ENCODE peak calls at places on chromosomes 3 and 15, in four cellular contexts. N is mesenchymal stem cell, Y is HCT116, B is endodermal cell. J is an unnamed sample.

GRCh38 chr3:187994221-187995085 is 159.5 kb upstream of the LPP start:
- DNase-seq in N (peak; percentile 31), Y (no peak), B (no peak), J (no peak)

GRCh38 chr15:35168464-35168863 is 83.4 kb upstream of the NANOGP8 start:
- DNase-seq in N (peak; percentile 70), Y (no peak), B (no peak), J (no peak)

GRCh38 chr3:157122116-157122515 is 37.8 kb downstream of the CCNL1 start:
- DNase-seq in N (peak; percentile 89), Y (peak; percentile 69), B (no peak), J (no peak)

GRCh38 chr15:43872416-43873020 is 45.7 kb downstream of the WDR76 start:
- DNase-seq in N (peak; percentile 80), Y (peak; percentile 45), B (peak; percentile 82), J (peak; percentile 25)

GRCh38 chr3:40887012-40887411 is 312.3 kb upstream of the CTNNB1 start:
- DNase-seq in N (no peak), Y (no peak), B (no peak), J (no peak)

GRCh38 chr3:14633819-14634424 is 17.6 kb upstream of the CCDC174 start:
- DNase-seq in N (peak; percentile 58), Y (peak; percentile 67), B (peak; percentile 75), J (peak; percentile 50)

GRCh38 chr3:184815046-184815930 is 3.3 kb downstream of the VPS8 start:
- DNase-seq in N (peak; percentile 95), Y (no peak), B (no peak), J (no peak)

GRCh38 chr3:49593046-49593445 is 38.8 kb downstream of the BSN start:
- DNase-seq in N (no peak), Y (no peak), B (no peak), J (no peak)

GRCh38 chr3:190989213-190989612 is 126.7 kb upstream of the GMNC start:
- DNase-seq in N (no peak), Y (no peak), B (no peak), J (no peak)

GRCh38 chr3:179927191-179927590 is 109.5 kb downstream of the PEX5L start:
- DNase-seq in N (no peak), Y (no peak), B (peak; percentile 58), J (no peak)

GRCh38 chr3:119497824-119498187 is 541 bp upstream of the TIMMDC1 start:
- DNase-seq in N (peak; percentile 42), Y (no peak), B (peak; percentile 56), J (peak; percentile 60)

GRCh38 chr3:127940116-127940515 is 25.1 kb downstream of the KBTBD12 start:
- DNase-seq in N (no peak), Y (no peak), B (no peak), J (no peak)

GRCh38 chr15:65762399-65762798 is 29.7 kb downstream of the DENND4A start:
- DNase-seq in N (no peak), Y (no peak), B (no peak), J (no peak)

GRCh38 chr15:36595625-36596024 is 16.2 kb downstream of the CDIN1 start:
- DNase-seq in N (no peak), Y (no peak), B (no peak), J (no peak)

GRCh38 chr3:66037330-66037985 is 1.3 kb downstream of the MAGI1 start:
- DNase-seq in N (peak; percentile 67), Y (no peak), B (peak; percentile 88), J (peak; percentile 60)

GRCh38 chr3:65551945-65552344 is 486.8 kb downstream of the MAGI1 start:
- DNase-seq in N (no peak), Y (no peak), B (no peak), J (no peak)

GRCh38 chr3:120066634-120067033 is 27.6 kb downstream of the GSK3B start:
- DNase-seq in N (no peak), Y (no peak), B (no peak), J (no peak)

GRCh38 chr15:71338827-71339542 is 223.7 kb downstream of the THSD4 start:
- DNase-seq in N (no peak), Y (no peak), B (no peak), J (no peak)

GRCh38 chr3:52128118-52128683 is 26.0 kb downstream of the POC1A start:
- DNase-seq in N (peak; percentile 67), Y (peak; percentile 87), B (peak; percentile 90), J (no peak)

GRCh38 chr15:51318382-51319150 is 19.8 kb downstream of the CYP19A1 start:
- DNase-seq in N (peak; percentile 23), Y (no peak), B (no peak), J (no peak)

GRCh38 chr3:65436580-65436979 is 602.1 kb downstream of the MAGI1 start:
- DNase-seq in N (peak; percentile 49), Y (no peak), B (peak; percentile 69), J (no peak)

GRCh38 chr15:57890878-57891277 is 174.6 kb downstream of the ALDH1A2 start:
- DNase-seq in N (no peak), Y (no peak), B (no peak), J (no peak)

GRCh38 chr3:107775958-107776357 is 253.2 kb downstream of the BBX start:
- DNase-seq in N (no peak), Y (no peak), B (no peak), J (no peak)

GRCh38 chr3:166527325-166527724 is 690.1 kb upstream of the BCHE start:
- DNase-seq in N (no peak), Y (no peak), B (no peak), J (no peak)

GRCh38 chr3:16390581-16390980 is 122.9 kb downstream of the RFTN1 start:
- DNase-seq in N (no peak), Y (no peak), B (no peak), J (no peak)

GRCh38 chr3:37667359-37667758 is 194.3 kb upstream of the CTDSPL start:
- DNase-seq in N (no peak), Y (no peak), B (no peak), J (no peak)

GRCh38 chr3:48595526-48596121 is 495 bp upstream of the COL7A1 start:
- DNase-seq in N (peak; percentile 97), Y (no peak), B (peak; percentile 83), J (no peak)

GRCh38 chr15:74340139-74340538 is 27.3 kb downstream of the CYP11A1 start:
- DNase-seq in N (no peak), Y (no peak), B (no peak), J (no peak)

GRCh38 chr15:85455851-85456250 is 75.4 kb downstream of the AKAP13 start:
- DNase-seq in N (no peak), Y (no peak), B (no peak), J (no peak)
- H3K9ac ChIP-seq in N (no peak overlapping the region), Y (no peak overlapping the region), B (no peak overlapping the region), J (no peak overlapping the region)

GRCh38 chr15:41504751-41505492 is 8.7 kb downstream of the LTK start:
- DNase-seq in N (no peak), Y (no peak), B (no peak), J (no peak)
- H3K27me3 ChIP-seq in N (peaks cover 79% of the 10 kb centered on the region), Y (no peaks in the 10 kb centered on the region), B (peaks cover 96% of the 10 kb centered on the region), J (peaks cover 11% of the 10 kb centered on the region)

DNA sequence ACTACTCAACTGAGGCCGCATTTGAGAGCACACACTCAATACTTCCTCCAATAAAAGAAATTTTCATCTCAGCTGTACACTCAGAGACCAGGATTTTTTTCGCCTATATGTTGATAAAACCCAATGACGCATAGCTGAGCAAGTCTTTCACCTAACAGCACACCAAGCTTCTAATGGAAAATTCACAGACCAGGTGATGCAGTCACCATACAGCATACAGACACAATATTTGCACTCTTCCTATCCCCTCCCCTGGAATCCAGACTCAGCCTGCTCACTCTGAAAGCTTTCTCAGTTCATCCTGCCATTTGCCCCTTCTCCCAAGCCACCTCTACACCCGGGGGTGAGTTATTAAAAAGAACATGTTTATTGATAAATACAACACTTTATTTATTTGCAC is 1.7 kb downstream of the TBC1D5 start:
- DNase-seq in N (peak; percentile 48), Y (no peak), B (no peak), J (peak; percentile 55)
- H3K9ac ChIP-seq in N (peak overlapping the region; percentile 95), Y (peak overlapping the region; percentile 95), B (peak overlapping the region; percentile 64), J (peak overlapping the region; percentile 91)

GRCh38 chr3:73608805-73609641 is 15.7 kb downstream of the PDZRN3 start:
- DNase-seq in N (no peak), Y (no peak), B (no peak), J (no peak)
- H3K27me3 ChIP-seq in N (no peaks in the 10 kb centered on the region), Y (no peaks in the 10 kb centered on the region), B (no peaks in the 10 kb centered on the region), J (no peaks in the 10 kb centered on the region)

GRCh38 chr3:44845528-44846520 is 15.9 kb upstream of the TMEM42 start:
- DNase-seq in N (peak; percentile 46), Y (no peak), B (no peak), J (no peak)

GRCh38 chr3:44848634-44849033 is 13.1 kb upstream of the TMEM42 start:
- DNase-seq in N (no peak), Y (no peak), B (no peak), J (no peak)
- H3K9ac ChIP-seq in N (no peak overlapping the region), Y (no peak overlapping the region), B (no peak overlapping the region), J (no peak overlapping the region)